ENCODE peak calls at places on chromosomes 1 and 21, in eight cellular contexts. R is fibroblast of mammary gland; K is dermis microvascular lymphatic vessel endothelial cell; N is central memory CD4-positive, alpha-beta T cell; C is CD8-positive, alpha-beta T cell; Z is MM.1S; S is stimulated activated CD4-positive, alpha-beta T cell treated with anti-CD3 and anti-CD28 coated beads, Interleukin-2, amount 100 ng/mL, for 48 hours; E is left ventricle myocardium inferior. H is an unnamed sample.

GRCh38 chr1:152143147-152143845 is 15.7 kb downstream of the RPTN start:
- DNase-seq in Z (peak; percentile 19), R (peak; percentile 19), E (no peak), C (no peak), N (no peak), S (no peak), K (no peak), H (no peak)

GRCh38 chr1:18875107-18875795 is 15.8 kb upstream of the TAS1R2 start:
- DNase-seq in R (peak; percentile 85), C (peak; percentile 72), N (peak; percentile 42), K (peak; percentile 64), E (peak; percentile 76), Z (peak; percentile 70), S (peak; percentile 77), H (peak; percentile 87)

GRCh38 chr1:12692967-12693782 is 22.7 kb upstream of the AADACL3 start:
- DNase-seq in E (no peak), S (no peak), R (peak; percentile 40), Z (no peak), K (no peak), N (no peak), C (no peak), H (no peak)

GRCh38 chr1:46150085-46150484 is 17.7 kb upstream of the PIK3R3 start:
- DNase-seq in E (no peak), Z (no peak), S (no peak), N (no peak), R (no peak), C (no peak), K (peak; percentile 71), H (no peak)

GRCh38 chr21:15904389-15904788 is 174.6 kb downstream of the USP25 start:
- DNase-seq in R (no peak), K (no peak), E (no peak), C (no peak), Z (no peak), N (no peak), S (no peak), H (no peak)

GRCh38 chr1:8789314-8790214 is 27.9 kb downstream of the RERE start:
- DNase-seq in N (no peak), S (no peak), E (no peak), R (no peak), C (no peak), Z (no peak), K (no peak), H (no peak)

GRCh38 chr1:3409737-3410434 is 44.6 kb upstream of the ARHGEF16 start:
- DNase-seq in R (peak; percentile 47), N (no peak), E (peak; percentile 54), S (no peak), C (no peak), K (peak; percentile 16), Z (no peak), H (peak; percentile 77)

GRCh38 chr1:224197261-224197600 is 14.2 kb downstream of the DEGS1 start:
- DNase-seq in E (no peak), Z (no peak), R (no peak), N (no peak), K (no peak), C (no peak), S (no peak), H (no peak)

H was measured in Right ventricle myocardium superior.